ENCODE peak calls at places on chromosome 5, in eight cellular contexts. Q is heart right ventricle, N is left lobe of liver, C is SK-MEL-5, X is omental fat pad, F is GM12891, T is NCI-H2081, A is renal cortical epithelial cell. H is an unnamed sample.

GRCh38 chr5:130289132-130290088 is 385.1 kb downstream of the CHSY3 start:
- DNase-seq in T (no peak), F (no peak), N (no peak), A (peak), Q (no peak), C (no peak), X (no peak), H (no peak)

GRCh38 chr5:145797336-145797735 is 37.8 kb downstream of the PRELID2 start:
- DNase-seq in A (peak), T (no peak), X (no peak), N (no peak), Q (no peak), F (no peak), C (peak), H (no peak)

GRCh38 chr5:133658327-133658726 is 46.0 kb upstream of the FSTL4 start:
- DNase-seq in C (no peak), X (no peak), N (no peak), Q (no peak), A (no peak), T (no peak), F (no peak), H (no peak)

GRCh38 chr5:35852084-35852734 is 4.5 kb upstream of the IL7R start:
- DNase-seq in N (no peak), T (no peak), Q (no peak), X (no peak), C (peak), F (no peak), A (no peak), H (no peak)

GRCh38 chr5:140800816-140801493 is at the start of gene PCDHA3:
- DNase-seq in X (no peak), A (peak), C (peak), Q (no peak), N (no peak), F (no peak), T (no peak), H (peak)

GRCh38 chr5:97022898-97023297 is 87.0 kb downstream of the LNPEP start:
- DNase-seq in N (no peak), X (no peak), A (no peak), C (no peak), T (no peak), Q (no peak), F (no peak), H (no peak)

GRCh38 chr5:143739741-143740140 is 72.2 kb upstream of the HMHB1 start:
- DNase-seq in C (no peak), T (no peak), X (no peak), A (peak), N (no peak), F (no peak), Q (no peak), H (no peak)

GRCh38 chr5:154206291-154206690 is 15.8 kb downstream of the GALNT10 start:
- DNase-seq in X (no peak), T (no peak), C (no peak), Q (no peak), A (no peak), N (no peak), F (no peak), H (no peak)

GRCh38 chr5:95773325-95774059 is 42.4 kb downstream of the RHOBTB3 start:
- DNase-seq in C (peak), X (no peak), Q (no peak), A (peak), T (no peak), N (no peak), F (no peak), H (peak)

GRCh38 chr5:40572359-40572758 is 107.4 kb upstream of the PTGER4 start:
- DNase-seq in N (no peak), C (peak), Q (no peak), A (no peak), F (no peak), X (no peak), T (no peak), H (no peak)

GRCh38 chr5:119396265-119396664 is 40.4 kb downstream of the TNFAIP8 start:
- DNase-seq in F (no peak), X (no peak), C (no peak), Q (no peak), T (no peak), N (no peak), A (no peak), H (no peak)

GRCh38 chr5:137182576-137182975 is 316.6 kb downstream of the SPOCK1 start:
- DNase-seq in F (no peak), T (no peak), A (no peak), C (no peak), X (no peak), Q (no peak), N (no peak), H (no peak)

GRCh38 chr5:96483878-96484277 is 50.8 kb upstream of the PCSK1 start:
- DNase-seq in N (no peak), F (no peak), C (peak), Q (no peak), A (peak), T (no peak), X (no peak), H (no peak)

GRCh38 chr5:76269259-76269958 is 133.7 kb upstream of the IQGAP2 start:
- DNase-seq in A (no peak), N (no peak), Q (no peak), T (no peak), X (no peak), F (no peak), C (no peak), H (no peak)

GRCh38 chr5:112174959-112175594 is 244.0 kb downstream of the EPB41L4A start:
- DNase-seq in C (peak), T (peak), F (no peak), A (peak), Q (no peak), X (no peak), N (no peak), H (peak)

GRCh38 chr5:176573564-176574296 is 24.6 kb downstream of the CDHR2 start:
- DNase-seq in N (no peak), X (peak), Q (peak), C (peak), A (peak), F (peak), T (peak), H (peak)

GRCh38 chr5:14574891-14575496 is 6.6 kb upstream of the OTULINL start:
- DNase-seq in A (peak), T (peak), F (no peak), Q (peak), C (no peak), X (no peak), N (no peak), H (peak)

GRCh38 chr5:68222310-68222709 is 6.8 kb downstream of the PIK3R1 start:
- DNase-seq in T (no peak), X (no peak), F (no peak), C (no peak), N (peak), Q (no peak), A (no peak), H (no peak)

GRCh38 chr5:125485003-125485641 is 738.7 kb upstream of the ZNF608 start:
- DNase-seq in F (no peak), N (no peak), Q (no peak), C (peak), X (no peak), T (peak), A (peak), H (peak)

GRCh38 chr5:29389993-29390392 is 1803.5 kb upstream of the CDH6 start:
- DNase-seq in X (no peak), F (no peak), T (no peak), C (no peak), Q (no peak), N (no peak), A (no peak), H (no peak)

GRCh38 chr5:79001471-79001870 is 16.4 kb upstream of the ARSB start:
- DNase-seq in Q (no peak), F (no peak), C (no peak), N (no peak), A (no peak), T (no peak), X (no peak), H (no peak)